ENCODE peak calls at places on chromosomes 3 and 15, in seven cellular contexts. V is GM03348, O is T follicular helper cell, H is AG09319, M is T-helper 2 cell, G is kidney epithelial cell, P is LHCN-M2. K is an unnamed sample.

GRCh38 chr3:87025636-87026035 is 34.7 kb upstream of the VGLL3 start:
- DNase-seq in O (no peak), P (peak), H (no peak), M (no peak), V (no peak), G (no peak), K (no peak)

GRCh38 chr3:71309886-71310285 is 273.6 kb downstream of the FOXP1 start:
- DNase-seq in P (no peak), M (no peak), G (no peak), H (no peak), V (peak), O (no peak), K (no peak)

GRCh38 chr15:35595656-35596055 is 49.7 kb upstream of the DPH6 start:
- DNase-seq in H (no peak), V (no peak), O (no peak), M (no peak), P (no peak), G (no peak), K (no peak)

GRCh38 chr3:39180183-39180545 is 12.2 kb downstream of the XIRP1 start:
- DNase-seq in P (no peak), V (no peak), G (no peak), O (no peak), M (no peak), H (no peak), K (no peak)

GRCh38 chr3:16550305-16550675 is 36.8 kb upstream of the RFTN1 start:
- DNase-seq in H (no peak), P (no peak), O (no peak), G (no peak), V (no peak), M (no peak), K (no peak)

GRCh38 chr3:64214002-64214696 is 11.1 kb downstream of the PRICKLE2 start:
- DNase-seq in O (no peak), V (peak), H (peak), M (no peak), P (peak), G (no peak), K (no peak)

GRCh38 chr3:1699361-1699920 is 399.2 kb upstream of the CNTN4 start:
- DNase-seq in P (no peak), M (no peak), O (no peak), V (no peak), H (no peak), G (no peak), K (no peak)

GRCh38 chr3:193774272-193774915 is 181.4 kb downstream of the OPA1 start:
- DNase-seq in V (peak), M (no peak), G (no peak), O (no peak), P (no peak), H (no peak), K (no peak)

GRCh38 chr15:32747886-32748285 is 30.1 kb downstream of the GREM1 start:
- DNase-seq in P (peak), G (no peak), V (peak), H (no peak), O (no peak), M (no peak), K (no peak)

GRCh38 chr3:184085389-184085852 is 11.4 kb upstream of the HTR3E start:
- DNase-seq in M (no peak), P (no peak), H (no peak), V (no peak), G (no peak), O (no peak), K (no peak)

GRCh38 chr3:129599073-129599472 is 7.4 kb downstream of the PLXND1 start:
- DNase-seq in V (no peak), O (no peak), G (no peak), P (no peak), H (no peak), M (no peak), K (no peak)